ENCODE peak calls at places on chromosomes 3 and 15, in seven cellular contexts. V is fibroblast of mammary gland; U is activated B cell treated with CpG ODN at 0.5 μM for 24 hours; S is CD4-positive, alpha-beta T cell; E is NT2/D1; C is astrocyte of the hippocampus; H is foreskin fibroblast. J is an unnamed sample.

GRCh38 chr3:178841011-178841410 is 230.6 kb downstream of the ZMAT3 start:
- DNase-seq in S (no peak), U (no peak), C (no peak), E (no peak), H (no peak), V (peak), J (no peak)

GRCh38 chr15:60627544-60627943 is 148.6 kb upstream of the ICE2 start:
- DNase-seq in H (no peak), E (no peak), C (no peak), V (no peak), S (no peak), U (no peak), J (no peak)

GRCh38 chr15:41544650-41545015 is 576 bp upstream of the RPAP1 start:
- DNase-seq in H (peak), S (no peak), E (no peak), V (peak), C (no peak), U (no peak), J (no peak)

GRCh38 chr15:70047386-70048195 is 50.1 kb downstream of the TLE3 start:
- DNase-seq in C (peak), S (no peak), U (no peak), E (no peak), V (peak), H (no peak), J (no peak)

GRCh38 chr15:64521726-64522164 is 61.4 kb downstream of the ZNF609 start:
- DNase-seq in H (peak), U (no peak), E (peak), S (no peak), V (peak), C (no peak), J (no peak)

GRCh38 chr15:96316953-96317629 is 13.4 kb upstream of the NR2F2 start:
- DNase-seq in S (no peak), E (no peak), C (no peak), V (no peak), H (no peak), U (no peak), J (no peak)

GRCh38 chr15:55823191-55823670 is 80.3 kb upstream of the PRTG start:
- DNase-seq in S (no peak), U (no peak), H (peak), V (peak), E (no peak), C (peak), J (no peak)

GRCh38 chr15:55654541-55654940 is 66.4 kb upstream of the PYGO1 start:
- DNase-seq in V (peak), U (no peak), S (no peak), H (peak), C (peak), E (no peak), J (no peak)

GRCh38 chr3:125163739-125164601 is 48.6 kb downstream of the SLC12A8 start:
- DNase-seq in H (no peak), V (peak), E (no peak), U (no peak), S (no peak), C (peak), J (no peak)

GRCh38 chr3:147406255-147407023 is at the start of gene ZIC4:
- DNase-seq in E (no peak), S (no peak), V (no peak), C (no peak), H (no peak), U (no peak), J (no peak)

GRCh38 chr3:49378249-49378899 is 20.2 kb upstream of the GPX1 start:
- DNase-seq in C (peak), E (no peak), U (no peak), H (peak), S (no peak), V (peak), J (no peak)

GRCh38 chr3:160027541-160028195 is 39.0 kb downstream of the IL12A start:
- DNase-seq in H (peak), U (no peak), V (peak), S (no peak), E (no peak), C (peak), J (no peak)

GRCh38 chr3:46693897-46694235 is 387 bp upstream of the ALS2CL start:
- DNase-seq in S (peak), C (peak), E (no peak), U (no peak), H (no peak), V (peak), J (peak)

GRCh38 chr15:90981681-90982080 is 12.7 kb downstream of the PRC1 start:
- DNase-seq in H (no peak), U (no peak), C (no peak), V (no peak), E (no peak), S (no peak), J (no peak)

GRCh38 chr15:65132841-65133549 is 613 bp downstream of the PDCD7 start:
- DNase-seq in E (peak), H (peak), S (peak), V (peak), C (peak), U (no peak), J (peak)

GRCh38 chr15:25852027-25852426 is 11.1 kb downstream of the ATP10A start:
- DNase-seq in U (no peak), H (no peak), C (no peak), S (no peak), V (no peak), E (no peak), J (no peak)

GRCh38 chr3:160676547-160677303 is at the start of gene ARL14:
- DNase-seq in S (no peak), V (peak), C (peak), E (no peak), H (peak), U (no peak), J (no peak)

J was measured in T-helper 17 cell.